ENCODE peak calls at places on chromosomes 4 and X, in eight cellular contexts. One of them, this sample, is unnamed.
A peak's percentile ranks its signal among the peaks of the same experiment; 100 is the strongest.

GRCh38 chr4:187668683-187669082 is 326.9 kb upstream of the ZFP42 start:
- DNase-seq in ovary: no peak
- DNase-seq in body of pancreas: no peak
- DNase-seq in suprapubic skin: no peak
- DNase-seq in breast epithelium: no peak
- DNase-seq in HCT116: no peak
- DNase-seq in spleen: no peak
- DNase-seq in right lobe of liver: no peak
- DNase-seq in this sample: no peak

GRCh38 chr4:808860-809570 is 16.9 kb downstream of the CPLX1 start:
- DNase-seq in ovary: no peak
- DNase-seq in body of pancreas: no peak
- DNase-seq in suprapubic skin: no peak
- DNase-seq in breast epithelium: no peak
- DNase-seq in HCT116: no peak
- DNase-seq in spleen: no peak
- DNase-seq in right lobe of liver: no peak
- DNase-seq in this sample: no peak

GRCh38 chr4:156949373-156949814 is 22.2 kb downstream of the PDGFC start:
- DNase-seq in ovary: no peak
- DNase-seq in body of pancreas: no peak
- DNase-seq in suprapubic skin: no peak
- DNase-seq in breast epithelium: no peak
- DNase-seq in HCT116: no peak
- DNase-seq in spleen: no peak
- DNase-seq in right lobe of liver: no peak
- DNase-seq in this sample: no peak

GRCh38 chrX:133350751-133351150 is 64.5 kb downstream of the GPC4 start:
- DNase-seq in ovary: peak; percentile 79
- DNase-seq in body of pancreas: peak; percentile 9
- DNase-seq in suprapubic skin: no peak
- DNase-seq in breast epithelium: no peak
- DNase-seq in HCT116: no peak
- DNase-seq in spleen: no peak
- DNase-seq in right lobe of liver: peak; percentile 37
- DNase-seq in this sample: no peak

GRCh38 chrX:78517124-78517523 is 142.0 kb downstream of the RTL3 start:
- DNase-seq in ovary: no peak
- DNase-seq in body of pancreas: no peak
- DNase-seq in suprapubic skin: no peak
- DNase-seq in breast epithelium: no peak
- DNase-seq in HCT116: no peak
- DNase-seq in spleen: no peak
- DNase-seq in right lobe of liver: no peak
- DNase-seq in this sample: no peak

GRCh38 chr4:92618968-92619367 is 315.2 kb downstream of the GRID2 start:
- DNase-seq in ovary: no peak
- DNase-seq in body of pancreas: no peak
- DNase-seq in suprapubic skin: no peak
- DNase-seq in breast epithelium: no peak
- DNase-seq in HCT116: no peak
- DNase-seq in spleen: no peak
- DNase-seq in right lobe of liver: no peak
- DNase-seq in this sample: no peak

GRCh38 chr4:20598626-20599025 is 101.6 kb upstream of the PACRGL start:
- DNase-seq in ovary: no peak
- DNase-seq in body of pancreas: no peak
- DNase-seq in suprapubic skin: no peak
- DNase-seq in breast epithelium: no peak
- DNase-seq in HCT116: no peak
- DNase-seq in spleen: no peak
- DNase-seq in right lobe of liver: no peak
- DNase-seq in this sample: no peak

GRCh38 chrX:14291626-14292025 is 237.7 kb upstream of the GLRA2 start:
- DNase-seq in ovary: no peak
- DNase-seq in body of pancreas: no peak
- DNase-seq in suprapubic skin: no peak
- DNase-seq in breast epithelium: no peak
- DNase-seq in HCT116: no peak
- DNase-seq in spleen: no peak
- DNase-seq in right lobe of liver: no peak
- DNase-seq in this sample: no peak

GRCh38 chrX:75303795-75304194 is 29.9 kb downstream of the UPRT start:
- DNase-seq in ovary: no peak
- DNase-seq in body of pancreas: no peak
- DNase-seq in suprapubic skin: no peak
- DNase-seq in breast epithelium: no peak
- DNase-seq in HCT116: no peak
- DNase-seq in spleen: no peak
- DNase-seq in right lobe of liver: no peak
- DNase-seq in this sample: no peak

GRCh38 chrX:63739885-63740284 is 45.1 kb downstream of the ARHGEF9 start:
- DNase-seq in ovary: no peak
- DNase-seq in body of pancreas: no peak
- DNase-seq in suprapubic skin: no peak
- DNase-seq in breast epithelium: no peak
- DNase-seq in HCT116: no peak
- DNase-seq in spleen: no peak
- DNase-seq in right lobe of liver: no peak
- DNase-seq in this sample: no peak

GRCh38 chr4:53313510-53313909 is 52.4 kb downstream of the SCFD2 start:
- DNase-seq in ovary: no peak
- DNase-seq in body of pancreas: no peak
- DNase-seq in suprapubic skin: no peak
- DNase-seq in breast epithelium: no peak
- DNase-seq in HCT116: no peak
- DNase-seq in spleen: no peak
- DNase-seq in right lobe of liver: no peak
- DNase-seq in this sample: no peak

GRCh38 chrX:71909956-71910355 is 689 bp upstream of the NHSL2 start:
- DNase-seq in ovary: no peak
- DNase-seq in body of pancreas: no peak
- DNase-seq in suprapubic skin: no peak
- DNase-seq in breast epithelium: no peak
- DNase-seq in HCT116: no peak
- DNase-seq in spleen: no peak
- DNase-seq in right lobe of liver: no peak
- DNase-seq in this sample: no peak

GRCh38 chr4:112284166-112284565 is 1.5 kb downstream of the TIFA start:
- DNase-seq in ovary: no peak
- DNase-seq in body of pancreas: no peak
- DNase-seq in suprapubic skin: no peak
- DNase-seq in breast epithelium: no peak
- DNase-seq in HCT116: no peak
- DNase-seq in spleen: no peak
- DNase-seq in right lobe of liver: no peak
- DNase-seq in this sample: no peak

GRCh38 chr4:114320126-114320525 is 278.5 kb upstream of the UGT8 start:
- DNase-seq in ovary: no peak
- DNase-seq in body of pancreas: no peak
- DNase-seq in suprapubic skin: no peak
- DNase-seq in breast epithelium: no peak
- DNase-seq in HCT116: no peak
- DNase-seq in spleen: no peak
- DNase-seq in right lobe of liver: no peak
- DNase-seq in this sample: no peak

GRCh38 chr4:130288576-130288975 is 1192.6 kb downstream of the C4orf33 start:
- DNase-seq in ovary: no peak
- DNase-seq in body of pancreas: no peak
- DNase-seq in suprapubic skin: no peak
- DNase-seq in breast epithelium: no peak
- DNase-seq in HCT116: no peak
- DNase-seq in spleen: no peak
- DNase-seq in right lobe of liver: no peak
- DNase-seq in this sample: no peak

GRCh38 chrX:13662537-13662841 is 9.5 kb downstream of the TCEANC start:
- DNase-seq in ovary: no peak
- DNase-seq in body of pancreas: no peak
- DNase-seq in suprapubic skin: no peak
- DNase-seq in breast epithelium: no peak
- DNase-seq in HCT116: no peak
- DNase-seq in spleen: no peak
- DNase-seq in right lobe of liver: no peak
- DNase-seq in this sample: no peak

GRCh38 chrX:108270280-108270679 is 167.9 kb downstream of the COL4A6 start:
- DNase-seq in ovary: no peak
- DNase-seq in body of pancreas: no peak
- DNase-seq in suprapubic skin: no peak
- DNase-seq in breast epithelium: no peak
- DNase-seq in HCT116: no peak
- DNase-seq in spleen: no peak
- DNase-seq in right lobe of liver: no peak
- DNase-seq in this sample: peak; percentile 13

GRCh38 chrX:47573334-47574095 is 8.7 kb upstream of the TIMP1 start:
- DNase-seq in ovary: peak; percentile 83
- DNase-seq in body of pancreas: peak; percentile 17
- DNase-seq in suprapubic skin: no peak
- DNase-seq in breast epithelium: no peak
- DNase-seq in HCT116: no peak
- DNase-seq in spleen: no peak
- DNase-seq in right lobe of liver: no peak
- DNase-seq in this sample: no peak

GRCh38 chr4:172998527-172999469 is 169.8 kb upstream of the GALNT7 start:
- DNase-seq in ovary: no peak
- DNase-seq in body of pancreas: no peak
- DNase-seq in suprapubic skin: no peak
- DNase-seq in breast epithelium: no peak
- DNase-seq in HCT116: no peak
- DNase-seq in spleen: no peak
- DNase-seq in right lobe of liver: no peak
- DNase-seq in this sample: no peak

DNA sequence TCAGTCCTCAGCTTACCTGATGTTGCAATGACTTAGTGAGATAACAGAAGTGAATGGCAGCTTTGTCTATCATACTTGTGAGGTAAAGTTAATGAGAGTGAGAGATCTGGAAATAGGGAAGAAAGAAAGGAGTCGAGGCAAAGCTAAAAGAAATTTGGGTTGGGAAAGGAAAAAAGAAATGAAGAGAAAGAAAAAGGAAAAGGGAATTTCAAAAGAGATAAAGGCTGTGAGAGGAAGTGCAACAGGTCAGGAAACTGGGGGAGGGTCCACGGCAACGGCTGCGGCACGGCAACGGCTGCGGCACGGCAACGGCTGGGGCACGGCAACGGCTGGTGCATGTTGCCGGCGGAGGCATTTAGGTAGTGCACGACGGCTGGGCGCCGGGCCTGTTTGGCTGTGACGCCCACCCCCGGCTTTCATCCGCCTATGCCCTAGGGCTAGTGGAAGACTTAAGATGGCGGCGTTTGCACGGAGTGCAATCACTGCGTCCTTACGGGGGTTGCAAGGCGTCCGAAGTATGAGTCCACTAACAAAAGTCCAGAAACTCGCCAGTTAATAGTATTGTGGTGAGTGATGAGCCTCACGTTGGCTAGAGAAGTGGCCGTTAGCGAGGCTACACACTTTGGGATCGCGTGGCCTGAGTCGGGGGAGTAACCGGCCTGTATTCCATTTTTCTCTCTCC is 359.9 kb upstream of the ZCCHC13 start:
- DNase-seq in ovary: peak; percentile 87
- DNase-seq in body of pancreas: peak; percentile 87
- DNase-seq in suprapubic skin: peak; percentile 88
- DNase-seq in breast epithelium: peak; percentile 88
- DNase-seq in HCT116: peak; percentile 70
- DNase-seq in spleen: peak; percentile 98
- DNase-seq in right lobe of liver: peak; percentile 84
- DNase-seq in this sample: no peak
- TF ChIP-seq POLR2A in ovary: peak; percentile 45
- TF ChIP-seq POLR2A in body of pancreas: peak; percentile 77
- TF ChIP-seq POLR2A in suprapubic skin: peak; percentile 60
- TF ChIP-seq POLR2A in breast epithelium: no peak
- TF ChIP-seq POLR2A in HCT116: peak; percentile 62
- TF ChIP-seq POLR2A in spleen: no peak
- TF ChIP-seq POLR2A in right lobe of liver: peak; percentile 65
- TF ChIP-seq POLR2A in this sample: peak; percentile 28

DNA sequence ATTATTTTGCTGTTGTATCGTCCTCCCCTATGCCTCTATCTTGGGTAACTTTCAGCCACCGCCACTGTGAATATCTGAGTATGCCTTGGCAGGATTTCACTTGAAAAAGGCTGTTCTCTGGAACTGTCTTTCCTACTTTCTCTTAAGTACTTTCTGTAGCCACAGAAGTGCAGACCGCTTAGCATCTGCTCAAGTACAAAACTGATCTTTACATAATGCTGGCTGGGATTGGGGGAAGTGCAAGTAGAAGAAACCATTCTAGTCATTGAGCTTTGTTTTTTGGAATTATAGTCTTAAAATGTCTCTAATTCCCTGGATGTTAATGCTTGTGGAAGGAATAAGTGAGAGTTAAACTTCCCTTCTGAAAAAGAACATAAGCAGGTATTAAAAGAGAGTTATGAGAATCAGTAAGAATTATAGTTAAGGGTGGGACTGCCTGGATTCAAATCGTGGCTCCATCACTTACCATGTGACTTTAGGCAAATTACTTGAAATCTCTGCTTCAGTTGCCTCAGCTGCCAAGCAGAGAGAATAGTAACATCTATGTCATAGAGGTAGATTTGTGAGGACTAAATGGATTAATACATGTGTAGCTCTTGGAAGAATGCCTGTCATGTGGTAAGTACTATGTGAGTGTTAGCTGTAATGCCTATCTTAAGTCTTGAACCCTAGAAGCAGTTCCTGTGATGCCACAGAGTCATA is 77.6 kb downstream of the MID1IP1 start:
- DNase-seq in ovary: no peak
- DNase-seq in body of pancreas: no peak
- DNase-seq in suprapubic skin: no peak
- DNase-seq in breast epithelium: no peak
- DNase-seq in HCT116: no peak
- DNase-seq in spleen: no peak
- DNase-seq in right lobe of liver: no peak
- DNase-seq in this sample: no peak
- H3K27me3 ChIP-seq in ovary: no peaks in the 10 kb centered on the region
- H3K27me3 ChIP-seq in body of pancreas: no peaks in the 10 kb centered on the region
- H3K27me3 ChIP-seq in suprapubic skin: no peaks in the 10 kb centered on the region
- H3K27me3 ChIP-seq in breast epithelium: peaks cover 41% of the 10 kb centered on the region
- H3K27me3 ChIP-seq in HCT116: no peaks in the 10 kb centered on the region
- H3K27me3 ChIP-seq in spleen: no peaks in the 10 kb centered on the region
- H3K27me3 ChIP-seq in right lobe of liver: no peaks in the 10 kb centered on the region
- H3K27me3 ChIP-seq in this sample: no peaks in the 10 kb centered on the region

DNA sequence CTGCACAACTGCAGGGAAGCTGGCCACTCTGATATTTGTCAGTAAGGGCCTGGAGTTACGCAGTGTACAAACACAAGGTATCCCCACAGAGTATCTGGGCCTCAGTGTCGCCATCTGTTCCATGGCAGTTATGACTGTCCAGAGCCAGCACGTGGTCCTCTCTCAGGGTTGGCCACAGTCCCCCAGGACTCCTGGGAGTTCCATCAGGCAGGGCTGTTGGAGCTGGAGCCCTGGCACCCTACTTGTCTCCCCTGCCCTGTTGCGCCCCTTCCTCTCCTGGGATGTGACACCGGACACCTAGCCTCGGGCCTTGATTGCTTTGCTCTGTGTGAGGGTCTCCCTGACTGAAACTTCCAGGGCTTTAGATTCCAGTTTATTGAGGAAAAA is 8.4 kb downstream of the HTRA3 start:
- DNase-seq in ovary: peak; percentile 43
- DNase-seq in body of pancreas: no peak
- DNase-seq in suprapubic skin: no peak
- DNase-seq in breast epithelium: no peak
- DNase-seq in HCT116: no peak
- DNase-seq in spleen: peak; percentile 32
- DNase-seq in right lobe of liver: no peak
- DNase-seq in this sample: no peak
- TF ChIP-seq POLR2A in ovary: no peak
- TF ChIP-seq POLR2A in body of pancreas: no peak
- TF ChIP-seq POLR2A in suprapubic skin: no peak
- TF ChIP-seq POLR2A in breast epithelium: no peak
- TF ChIP-seq POLR2A in HCT116: no peak
- TF ChIP-seq POLR2A in spleen: no peak
- TF ChIP-seq POLR2A in right lobe of liver: no peak
- TF ChIP-seq POLR2A in this sample: no peak

GRCh38 chr4:5893013-5893580 is at the start of gene CRMP1:
- DNase-seq in ovary: no peak
- DNase-seq in body of pancreas: no peak
- DNase-seq in suprapubic skin: no peak
- DNase-seq in breast epithelium: no peak
- DNase-seq in HCT116: no peak
- DNase-seq in spleen: no peak
- DNase-seq in right lobe of liver: no peak
- DNase-seq in this sample: no peak
- H3K27me3 ChIP-seq in ovary: peaks cover 5% of the 10 kb centered on the region
- H3K27me3 ChIP-seq in body of pancreas: no peaks in the 10 kb centered on the region
- H3K27me3 ChIP-seq in suprapubic skin: peaks cover 99% of the 10 kb centered on the region
- H3K27me3 ChIP-seq in breast epithelium: peaks cover 92% of the 10 kb centered on the region
- H3K27me3 ChIP-seq in HCT116: peaks cover 35% of the 10 kb centered on the region
- H3K27me3 ChIP-seq in spleen: peaks cover 59% of the 10 kb centered on the region
- H3K27me3 ChIP-seq in right lobe of liver: peaks cover 17% of the 10 kb centered on the region
- H3K27me3 ChIP-seq in this sample: peaks cover 16% of the 10 kb centered on the region